ENCODE peak calls at places on chromosome 2, in five cellular contexts. J is BJ, F is type B pancreatic cell, I is AG10803, X is WTC11. T is an unnamed sample.

GRCh38 chr2:42795871-42796301 is 3.5 kb upstream of the HAAO start:
- DNase-seq in X (no peak), F (no peak), I (peak), J (no peak), T (no peak)

GRCh38 chr2:188668017-188668663 is 306.0 kb upstream of the COL3A1 start:
- DNase-seq in X (no peak), F (no peak), J (no peak), I (peak), T (peak)

GRCh38 chr2:120685403-120686297 is 50.0 kb upstream of the GLI2 start:
- DNase-seq in J (no peak), I (no peak), X (no peak), F (no peak), T (no peak)

GRCh38 chr2:52220393-52220792 is 1188.5 kb upstream of the NRXN1 start:
- DNase-seq in X (no peak), J (no peak), I (no peak), F (no peak), T (no peak)

GRCh38 chr2:174959787-174960186 is 45.4 kb downstream of the CHN1 start:
- DNase-seq in F (no peak), X (no peak), I (peak), J (no peak), T (no peak)

GRCh38 chr2:153557211-153557610 is 78.6 kb upstream of the RPRM start:
- DNase-seq in X (no peak), F (no peak), J (no peak), I (no peak), T (no peak)

GRCh38 chr2:228731517-228731916 is 539.6 kb downstream of the PID1 start:
- DNase-seq in F (no peak), X (no peak), I (peak), J (peak), T (peak)

GRCh38 chr2:142174176-142174575 is 43.4 kb upstream of the LRP1B start:
- DNase-seq in X (no peak), F (no peak), J (no peak), I (no peak), T (no peak)

GRCh38 chr2:28713582-28714292 is 37.9 kb upstream of the PPP1CB start:
- DNase-seq in X (no peak), J (no peak), F (no peak), I (peak), T (peak)

GRCh38 chr2:162212366-162212765 is 30.9 kb downstream of the FAP start:
- DNase-seq in J (no peak), X (no peak), I (peak), F (no peak), T (no peak)

GRCh38 chr2:85888020-85888744 is 608 bp downstream of the ST3GAL5 start:
- DNase-seq in X (peak), F (no peak), I (no peak), J (no peak), T (no peak)

GRCh38 chr2:99153921-99154604 is 679 bp downstream of the TSGA10 start:
- DNase-seq in F (no peak), I (peak), X (no peak), J (no peak), T (no peak)

GRCh38 chr2:13240061-13240460 is 523.3 kb downstream of the TRIB2 start:
- DNase-seq in F (no peak), J (no peak), X (no peak), I (no peak), T (no peak)

DNA sequence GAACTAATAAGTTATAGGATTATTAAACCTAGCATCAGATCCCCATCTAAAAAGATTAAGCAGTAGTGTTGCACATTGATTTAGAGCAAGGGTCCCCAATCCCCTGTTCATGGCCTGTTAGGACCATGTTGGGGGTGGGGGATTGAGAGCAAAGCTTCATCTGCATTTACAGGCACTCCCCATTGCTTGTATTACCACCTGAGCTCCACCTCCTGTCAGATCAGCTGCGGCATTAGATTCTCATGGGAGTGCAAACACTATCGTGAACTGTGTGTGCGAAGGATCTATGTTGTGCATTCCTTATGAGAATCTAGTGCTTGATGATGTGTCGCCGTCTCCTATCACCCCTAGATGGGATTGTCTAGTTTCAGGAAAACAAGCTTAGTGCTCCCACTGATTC is 18.4 kb upstream of the PSD4 start:
- DNase-seq in I (no peak), F (no peak), X (no peak), J (no peak), T (no peak)
- TF ChIP-seq CTCF in I (no peak), F (no peak), X (no peak), J (no peak), T (no peak)

DNA sequence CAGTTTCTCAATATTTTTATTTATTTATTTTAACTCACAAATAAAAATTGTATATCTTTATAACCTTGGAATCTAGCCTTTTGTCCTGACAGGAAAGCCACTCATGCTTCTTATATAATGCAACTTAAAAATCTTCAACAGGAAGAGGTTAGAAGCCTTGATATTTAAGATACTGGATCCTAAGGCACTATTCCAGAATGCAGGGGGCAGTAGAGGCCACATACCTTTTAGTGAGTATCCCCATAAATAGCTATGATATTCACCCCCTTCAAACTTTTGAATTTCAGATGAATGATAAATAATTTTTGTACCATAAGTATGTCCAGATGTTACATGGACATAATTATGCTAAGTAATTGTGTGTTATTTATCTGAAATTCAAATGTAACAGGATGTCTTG is 592.7 kb upstream of the VRK2 start:
- DNase-seq in I (no peak), X (no peak), F (no peak), J (no peak), T (no peak)
- TF ChIP-seq CTCF in I (no peak), X (no peak), F (peak), J (no peak), T (no peak)

GRCh38 chr2:172101707-172102158 is 967 bp downstream of the DLX2 start:
- DNase-seq in I (no peak), J (no peak), F (no peak), X (no peak), T (no peak)
- TF ChIP-seq CTCF in I (no peak), J (peak), F (no peak), X (no peak), T (no peak)

GRCh38 chr2:55581435-55581834 is 36.0 kb downstream of the PPP4R3B start:
- DNase-seq in I (no peak), F (no peak), J (no peak), X (no peak), T (no peak)
- TF ChIP-seq CTCF in I (peak), F (peak), J (no peak), X (no peak), T (peak)

GRCh38 chr2:101872480-101872879 is 119.3 kb upstream of the IL1R2 start:
- DNase-seq in F (no peak), I (no peak), J (no peak), X (no peak), T (no peak)

GRCh38 chr2:101871480-101871879 is 120.3 kb upstream of the IL1R2 start:
- DNase-seq in J (no peak), F (no peak), X (no peak), I (no peak), T (no peak)

GRCh38 chr2:101874069-101874468 is 117.7 kb upstream of the IL1R2 start:
- DNase-seq in F (no peak), I (no peak), X (no peak), J (no peak), T (no peak)

GRCh38 chr2:101870444-101870843 is 121.3 kb upstream of the IL1R2 start:
- DNase-seq in X (no peak), I (no peak), F (no peak), J (no peak), T (no peak)

DNA sequence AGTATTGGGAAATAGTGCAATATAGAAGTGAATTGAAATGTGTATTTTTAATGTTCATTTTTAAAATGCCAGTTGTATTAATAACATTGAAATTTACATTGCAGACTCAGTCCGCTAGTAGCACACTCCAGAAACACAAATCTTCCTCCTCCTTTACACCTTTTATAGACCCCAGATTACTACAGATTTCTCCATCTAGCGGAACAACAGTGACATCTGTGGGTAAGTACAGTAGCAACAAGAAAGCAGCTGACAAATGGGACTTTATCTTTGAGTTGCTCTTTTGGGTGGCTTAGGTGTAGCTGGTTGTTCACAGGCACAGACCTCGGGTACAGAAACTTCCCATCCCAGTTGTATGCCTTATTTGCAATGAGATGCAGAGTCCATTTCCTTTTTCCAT is 118.2 kb upstream of the IL1R2 start:
- DNase-seq in I (no peak), J (no peak), F (no peak), X (no peak), T (peak)
- TF ChIP-seq CTCF in I (peak), J (no peak), F (peak), X (no peak), T (peak)

GRCh38 chr2:44244135-44244871 is 31.0 kb upstream of the SLC3A1 start:
- DNase-seq in J (no peak), X (peak), F (no peak), I (peak), T (peak)
- TF ChIP-seq CTCF in J (peak), X (peak), F (peak), I (peak), T (peak)

DNA sequence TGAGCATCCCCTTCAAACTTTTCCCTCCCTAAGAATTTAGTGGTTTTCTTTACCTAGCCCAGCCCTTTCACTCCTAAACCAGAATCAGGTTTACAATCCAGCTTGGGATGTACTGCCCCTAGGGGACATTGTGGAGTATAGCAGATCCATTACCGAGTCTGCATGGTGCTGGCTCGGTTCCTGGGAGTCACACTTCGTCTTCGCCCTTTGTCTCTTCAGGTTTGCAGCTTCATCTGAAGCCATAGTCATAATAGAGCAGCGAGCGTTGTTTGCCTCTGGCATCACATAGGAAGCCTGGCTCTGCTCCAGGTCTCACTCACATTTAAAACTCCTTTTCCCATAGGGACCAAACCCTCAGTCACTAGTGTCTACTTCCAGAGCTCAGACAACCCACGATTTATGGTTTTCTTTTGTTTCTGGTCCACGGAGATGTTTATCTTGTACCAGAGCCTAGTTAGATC is 16.8 kb upstream of the LYPD6 start:
- DNase-seq in J (no peak), I (peak), X (peak), F (no peak), T (peak)
- TF ChIP-seq CTCF in J (peak), I (peak), X (peak), F (peak), T (peak)

T was measured in HFFc6.